ENCODE peak calls at places on chromosomes 16 and 17, in seven cellular contexts. M is tibial nerve, X is GM23338, J is SK-N-SH, V is heart right ventricle, F is aorta, L is ovary. G is an unnamed sample.

GRCh38 chr17:70084476-70084875 is 9.5 kb downstream of the KCNJ16 start:
- DNase-seq in M (no peak), F (no peak), L (no peak), V (no peak), J (no peak), X (peak; percentile 19), G (no peak)

GRCh38 chr17:50272711-50273653 is 1.3 kb upstream of the TMEM92 start:
- DNase-seq in F (peak; percentile 89), X (peak; percentile 83), L (peak; percentile 86), M (no peak), V (peak; percentile 66), J (peak; percentile 97), G (peak; percentile 58)

GRCh38 chr17:58270476-58271290 is 10.1 kb downstream of the MPO start:
- DNase-seq in V (no peak), L (no peak), J (peak; percentile 20), X (peak; percentile 64), M (no peak), F (no peak), G (no peak)

GRCh38 chr17:7063518-7064094 is 16.4 kb downstream of the CLEC10A start:
- DNase-seq in V (no peak), L (no peak), F (no peak), X (no peak), M (no peak), J (no peak), G (no peak)

GRCh38 chr17:61878984-61879612 is 15.8 kb upstream of the BRIP1 start:
- DNase-seq in L (no peak), J (no peak), X (no peak), V (no peak), M (no peak), F (no peak), G (no peak)

GRCh38 chr16:71401988-71402387 is 39.9 kb downstream of the TLE7 start:
- DNase-seq in J (no peak), F (no peak), X (no peak), M (no peak), V (no peak), L (no peak), G (no peak)

GRCh38 chr17:64025732-64026294 is 5.4 kb upstream of the ICAM2 start:
- DNase-seq in X (peak; percentile 95), L (peak; percentile 83), F (peak; percentile 91), M (no peak), J (peak; percentile 89), V (peak; percentile 80), G (peak; percentile 73)

GRCh38 chr17:44552361-44552760 is 4.9 kb upstream of the FZD2 start:
- DNase-seq in X (no peak), M (peak; percentile 57), F (no peak), V (no peak), L (no peak), J (no peak), G (no peak)

GRCh38 chr16:25048146-25048618 is 33.0 kb upstream of the ARHGAP17 start:
- DNase-seq in J (no peak), V (no peak), X (no peak), L (no peak), M (no peak), F (no peak), G (no peak)

GRCh38 chr17:70319516-70319915 is 150.2 kb downstream of the KCNJ2 start:
- DNase-seq in J (no peak), X (no peak), L (no peak), V (no peak), F (no peak), M (no peak), G (no peak)

GRCh38 chr17:75241996-75242460 is 19.4 kb downstream of the GGA3 start:
- DNase-seq in M (no peak), V (no peak), F (no peak), J (no peak), X (no peak), L (no peak), G (no peak)

GRCh38 chr16:14248791-14249190 is 177.7 kb downstream of the MRTFB start:
- DNase-seq in J (no peak), F (no peak), L (no peak), V (no peak), X (no peak), M (no peak), G (no peak)

GRCh38 chr17:82884923-82885322 is 45.1 kb upstream of the ZNF750 start:
- DNase-seq in L (no peak), F (no peak), V (no peak), J (no peak), M (no peak), X (no peak), G (no peak)

GRCh38 chr16:57462978-57463362 is 491 bp downstream of the POLR2C start:
- DNase-seq in J (peak; percentile 55), V (no peak), M (no peak), F (no peak), L (no peak), X (no peak), G (no peak)

GRCh38 chr17:10059684-10060211 is 138.7 kb downstream of the GAS7 start:
- DNase-seq in M (no peak), F (peak; percentile 74), V (peak; percentile 60), J (no peak), L (no peak), X (peak; percentile 41), G (peak; percentile 64)

GRCh38 chr16:89822188-89823086 is 5.8 kb upstream of the SPIRE2 start:
- DNase-seq in L (no peak), X (no peak), F (no peak), V (no peak), J (no peak), M (no peak), G (no peak)

DNA sequence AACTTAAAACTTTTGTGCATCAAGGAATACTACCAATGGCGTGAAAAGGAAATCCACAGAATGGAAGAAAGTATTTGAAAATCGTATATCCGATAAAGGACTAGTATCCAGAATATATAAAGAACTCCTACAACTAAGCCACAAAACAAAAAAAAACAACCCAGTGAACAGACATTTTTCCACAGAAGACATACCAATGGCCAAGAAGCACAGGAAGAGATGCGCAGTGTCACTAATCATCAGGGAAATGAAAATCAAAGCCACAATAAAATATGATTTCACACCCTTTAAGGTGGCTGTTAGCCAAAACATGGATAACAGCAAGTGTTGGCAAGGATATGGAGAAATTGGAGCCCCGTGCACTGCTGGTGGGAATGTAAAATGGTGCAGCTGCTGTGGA is 203.3 kb downstream of the SEC14L1 start:
- DNase-seq in J (no peak), X (no peak), M (no peak), F (no peak), V (no peak), L (no peak), G (no peak)
- H3K4me1 ChIP-seq in J (no peaks in the 10 kb centered on the region), X (no peaks in the 10 kb centered on the region), M (peaks cover 4% of the 10 kb centered on the region), F (no peaks in the 10 kb centered on the region), V (peaks cover 20% of the 10 kb centered on the region), L (peaks cover 2% of the 10 kb centered on the region), G (peaks cover 12% of the 10 kb centered on the region)

DNA sequence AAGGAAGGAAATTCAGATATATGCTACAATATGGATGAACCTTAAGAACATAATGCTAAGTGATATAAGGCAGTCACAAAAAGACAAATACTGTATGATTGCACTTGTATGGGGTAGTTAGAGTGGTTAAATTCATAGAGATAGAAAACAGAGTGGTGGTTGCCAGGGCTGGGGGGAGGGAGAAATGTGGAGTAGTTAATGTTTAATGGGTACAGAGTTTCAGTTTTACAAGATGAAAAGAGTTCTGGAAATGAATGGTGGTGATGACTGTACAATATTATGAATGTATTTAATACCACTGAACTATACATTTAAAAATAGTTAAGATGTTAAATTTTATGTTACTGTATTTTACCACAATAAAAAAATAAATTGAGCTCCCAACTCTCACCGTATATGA is 157.9 kb downstream of the TOX3 start:
- DNase-seq in F (no peak), J (no peak), L (no peak), V (no peak), X (no peak), M (no peak), G (no peak)
- H3K4me3 ChIP-seq in F (no peak overlapping the region), J (no peak overlapping the region), L (no peak overlapping the region), V (no peak overlapping the region), X (no peak overlapping the region), M (no peak overlapping the region), G (no peak overlapping the region)

GRCh38 chr16:12082207-12082606 is 105.7 kb downstream of the SNX29 start:
- DNase-seq in F (peak; percentile 35), V (no peak), M (no peak), J (no peak), X (no peak), L (no peak), G (no peak)

GRCh38 chr16:12079411-12079965 is 103.0 kb downstream of the SNX29 start:
- DNase-seq in M (no peak), F (no peak), L (no peak), X (no peak), J (no peak), V (no peak), G (no peak)

GRCh38 chr16:12083625-12084024 is 107.1 kb downstream of the SNX29 start:
- DNase-seq in M (no peak), L (no peak), F (peak; percentile 21), J (no peak), X (no peak), V (no peak), G (no peak)

GRCh38 chr16:12081048-12081404 is 104.5 kb downstream of the SNX29 start:
- DNase-seq in V (no peak), L (no peak), M (no peak), J (no peak), F (peak; percentile 27), X (no peak), G (no peak)

DNA sequence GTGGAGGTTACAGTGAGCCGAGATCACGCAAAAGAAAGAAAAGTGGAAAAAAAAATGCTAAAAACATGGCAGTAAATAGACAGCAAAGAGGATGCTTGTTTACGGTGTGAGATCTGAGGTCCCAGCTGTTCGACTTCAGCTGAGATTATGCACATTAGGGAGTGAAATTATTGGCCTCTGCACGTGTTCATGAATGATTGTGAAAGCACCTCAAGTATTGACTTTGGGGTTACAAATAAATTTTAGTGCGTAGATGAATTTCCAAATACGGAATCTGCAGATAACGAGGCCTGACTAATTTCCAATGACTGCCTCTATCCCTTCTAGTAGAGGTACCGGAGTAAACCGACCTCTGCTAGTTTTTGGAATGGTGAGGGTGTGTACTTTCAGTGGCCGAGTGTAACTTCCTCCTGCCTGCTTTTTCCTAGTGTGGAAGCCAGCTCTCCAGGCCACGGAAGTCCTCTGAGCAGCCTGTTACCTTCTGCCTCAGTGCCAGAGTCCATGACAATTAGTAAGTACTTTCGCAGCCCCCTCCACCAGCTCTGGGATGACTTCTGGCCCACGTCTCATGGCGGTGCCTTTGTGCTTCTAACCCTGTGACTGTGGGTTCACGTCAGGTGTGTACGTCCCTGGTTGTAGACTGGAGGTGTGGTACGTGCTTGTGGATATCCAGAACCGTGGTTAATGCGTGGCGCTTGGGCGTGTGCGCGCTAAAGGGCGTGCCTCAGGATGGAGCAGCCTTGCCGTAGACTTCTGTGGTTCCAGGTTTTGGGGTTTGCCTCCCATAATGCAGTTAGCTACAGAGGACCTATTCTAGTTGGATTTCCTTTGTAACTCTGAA is 102.1 kb downstream of the SNX29 start:
- DNase-seq in J (no peak), X (no peak), F (peak; percentile 41), L (peak; percentile 14), V (no peak), M (no peak), G (no peak)
- H3K4me1 ChIP-seq in J (no peaks in the 10 kb centered on the region), X (no peaks in the 10 kb centered on the region), F (no peaks in the 10 kb centered on the region), L (no peaks in the 10 kb centered on the region), V (peaks cover 9% of the 10 kb centered on the region), M (peaks cover 3% of the 10 kb centered on the region), G (peaks cover 4% of the 10 kb centered on the region)

DNA sequence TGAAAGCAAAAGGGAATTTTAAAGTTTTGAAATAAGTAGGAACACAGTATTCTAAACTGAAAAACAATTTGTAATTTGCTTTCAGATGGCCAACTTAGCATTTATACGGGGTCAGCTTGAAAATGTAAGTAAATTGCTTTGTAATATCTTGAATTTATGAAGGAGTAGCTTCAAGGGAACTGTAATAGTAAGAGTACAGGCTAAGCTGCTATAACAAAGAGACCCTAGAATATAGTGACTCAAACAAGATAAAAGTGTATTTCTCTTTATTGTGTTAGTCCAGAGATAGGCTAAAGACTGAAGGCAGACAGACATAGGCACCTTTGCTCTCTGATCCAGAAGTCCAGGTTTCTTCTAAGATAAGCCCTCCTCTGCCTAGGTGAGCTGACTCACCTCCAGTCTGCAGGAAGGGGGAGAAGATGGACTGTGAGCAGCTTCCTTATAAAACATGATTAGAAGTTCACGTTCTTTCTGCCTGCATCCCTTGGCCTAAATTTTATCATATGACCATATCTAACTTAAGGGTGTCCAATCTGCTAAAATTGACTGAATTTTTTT is 3.2 kb downstream of the TTC19 start:
- DNase-seq in F (no peak), M (no peak), L (no peak), J (no peak), V (no peak), X (no peak), G (no peak)
- H3K4me3 ChIP-seq in F (no peak overlapping the region), M (no peak overlapping the region), L (no peak overlapping the region), J (no peak overlapping the region), V (no peak overlapping the region), X (no peak overlapping the region), G (no peak overlapping the region)

G was measured in left ventricle myocardium inferior.